ENCODE peak calls at places on chromosome 21, in six cellular contexts. G is tibial nerve, S is A549, O is testis, B is adrenal gland, L is body of pancreas. R is an unnamed sample.
A peak's percentile ranks its signal among the peaks of the same experiment; 100 is the strongest.

GRCh38 chr21:33127154-33127893 is 57.4 kb downstream of the OLIG1 start:
- DNase-seq in G (peak; percentile 52), S (peak; percentile 59), O (peak; percentile 78), B (peak; percentile 68), L (peak; percentile 69), R (peak; percentile 49)

GRCh38 chr21:45976666-45977335 is 4.8 kb upstream of the COL6A1 start:
- DNase-seq in G (no peak), S (no peak), O (no peak), B (no peak), L (no peak), R (peak; percentile 13)

GRCh38 chr21:14600569-14601308 is 54.6 kb upstream of the SAMSN1 start:
- DNase-seq in G (no peak), S (no peak), O (no peak), B (no peak), L (no peak), R (no peak)

GRCh38 chr21:33684923-33685560 is 42.7 kb downstream of the ITSN1 start:
- DNase-seq in G (no peak), S (no peak), O (no peak), B (no peak), L (no peak), R (no peak)

GRCh38 chr21:45763074-45763473 is 119.5 kb downstream of the PCBP3 start:
- DNase-seq in G (no peak), S (no peak), O (peak; percentile 40), B (no peak), L (no peak), R (no peak)

GRCh38 chr21:43923391-43923790 is 58.4 kb downstream of the AGPAT3 start:
- DNase-seq in G (no peak), S (no peak), O (no peak), B (peak; percentile 35), L (peak; percentile 25), R (no peak)

GRCh38 chr21:37724201-37724600 is 192.1 kb downstream of the KCNJ6 start:
- DNase-seq in G (no peak), S (no peak), O (no peak), B (no peak), L (no peak), R (no peak)

GRCh38 chr21:30986966-30987365 is 51.3 kb downstream of the KRTAP19-8 start:
- DNase-seq in G (no peak), S (no peak), O (no peak), B (no peak), L (no peak), R (no peak)

GRCh38 chr21:32597205-32597604 is 11.9 kb upstream of the TCP10L start:
- DNase-seq in G (no peak), S (peak; percentile 56), O (no peak), B (peak; percentile 6), L (no peak), R (no peak)

GRCh38 chr21:44838038-44838895 is 20.4 kb upstream of the SUMO3 start:
- DNase-seq in G (no peak), S (no peak), O (no peak), B (no peak), L (no peak), R (no peak)

GRCh38 chr21:45598109-45598508 is 45.4 kb upstream of the PCBP3 start:
- DNase-seq in G (no peak), S (no peak), O (no peak), B (no peak), L (no peak), R (no peak)

GRCh38 chr21:15060776-15061175 is 4.0 kb downstream of the NRIP1 start:
- DNase-seq in G (no peak), S (no peak), O (no peak), B (no peak), L (no peak), R (no peak)

GRCh38 chr21:45353200-45353599 is 51.8 kb upstream of the COL18A1 start:
- DNase-seq in G (no peak), S (no peak), O (no peak), B (no peak), L (no peak), R (no peak)

GRCh38 chr21:18147678-18148077 is 97.0 kb upstream of the CHODL start:
- DNase-seq in G (no peak), S (no peak), O (no peak), B (no peak), L (no peak), R (no peak)

GRCh38 chr21:43731891-43732711 is 13.2 kb downstream of the PDXK start:
- DNase-seq in G (no peak), S (no peak), O (no peak), B (no peak), L (no peak), R (no peak)

GRCh38 chr21:37532868-37533780 is 166.6 kb downstream of the DYRK1A start:
- DNase-seq in G (no peak), S (peak; percentile 35), O (no peak), B (no peak), L (peak; percentile 31), R (peak; percentile 63)

GRCh38 chr21:36466061-36466511 is 13.8 kb downstream of the CLDN14 start:
- DNase-seq in G (no peak), S (no peak), O (no peak), B (no peak), L (no peak), R (no peak)

GRCh38 chr21:33036430-33037162 is 10.9 kb downstream of the OLIG2 start:
- DNase-seq in G (no peak), S (no peak), O (no peak), B (peak; percentile 46), L (peak; percentile 46), R (peak; percentile 32)

GRCh38 chr21:44704636-44705001 is 6.8 kb downstream of the TSPEAR start:
- DNase-seq in G (no peak), S (no peak), O (peak; percentile 11), B (no peak), L (no peak), R (no peak)

GRCh38 chr21:45335151-45335760 is 47.6 kb upstream of the POFUT2 start:
- DNase-seq in G (no peak), S (no peak), O (no peak), B (no peak), L (no peak), R (no peak)

DNA sequence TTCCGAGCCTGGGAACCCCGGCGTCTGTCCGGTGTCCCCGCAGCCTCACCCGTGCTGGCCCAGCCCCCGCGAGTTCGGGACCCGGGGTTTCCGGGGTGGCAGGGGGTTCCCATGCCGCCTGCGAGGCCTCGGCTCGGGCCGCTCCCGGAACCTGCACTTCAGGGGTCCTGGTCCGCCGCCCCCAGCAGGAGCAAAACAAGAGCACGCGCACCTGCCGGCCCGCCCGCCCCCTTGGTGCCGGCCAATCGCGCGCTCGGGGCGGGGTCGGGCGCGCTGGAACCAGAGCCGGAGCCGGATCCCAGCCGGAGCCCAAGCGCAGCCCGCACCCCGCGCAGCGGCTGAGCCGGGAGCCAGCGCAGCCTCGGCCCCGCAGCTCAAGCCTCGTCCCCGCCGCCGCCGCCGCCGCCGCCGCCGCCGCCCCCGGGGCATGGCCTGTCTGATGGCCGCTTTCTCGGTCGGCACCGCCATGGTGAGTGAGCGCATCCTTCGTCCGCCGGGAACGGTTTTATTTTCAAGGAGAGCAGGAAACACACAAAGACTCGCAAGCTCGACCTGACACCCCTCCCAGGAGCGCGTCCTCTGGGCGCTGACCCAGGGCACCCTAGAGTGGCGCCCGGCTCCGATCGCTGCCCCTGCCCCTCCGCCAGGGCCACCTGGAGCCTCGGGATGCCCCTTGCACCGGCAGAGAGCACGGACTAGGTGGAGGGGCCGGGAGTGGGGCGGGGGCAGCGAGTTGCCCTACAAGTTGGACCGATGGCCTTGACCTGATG is at the start of gene ABCG1:
- DNase-seq in G (no peak), S (no peak), O (peak; percentile 40), B (peak; percentile 63), L (peak; percentile 40), R (peak; percentile 70)
- TF ChIP-seq POLR2A in G (no peak), S (no peak), O (no peak), B (peak; percentile 86), L (no peak), R (no peak)

GRCh38 chr21:38881041-38881570 is 75.4 kb downstream of the ETS2 start:
- DNase-seq in G (no peak), S (no peak), O (no peak), B (no peak), L (no peak), R (no peak)
- H3K27ac ChIP-seq in G (no peak overlapping the region), S (no peak overlapping the region), O (no peak overlapping the region), B (no peak overlapping the region), L (no peak overlapping the region), R (no peak overlapping the region)

DNA sequence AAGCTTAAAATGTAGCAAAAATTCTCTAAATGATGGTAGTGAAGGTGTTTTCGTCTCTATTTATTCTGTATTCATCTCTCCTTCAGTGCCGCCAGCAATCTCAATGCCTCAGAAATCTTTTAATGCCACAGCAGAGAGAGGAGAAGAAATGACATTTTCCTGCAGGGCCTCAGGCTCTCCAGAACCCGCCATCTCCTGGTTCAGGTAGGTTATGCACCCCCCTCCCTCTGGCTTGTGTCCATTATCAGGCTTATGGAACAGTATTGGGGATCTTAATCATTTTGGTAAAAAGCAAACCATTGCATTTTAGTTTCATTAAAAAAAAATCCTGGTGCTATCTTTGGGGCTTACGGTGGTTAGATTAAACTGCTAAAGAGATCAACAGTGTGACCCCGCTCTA is 326.1 kb downstream of the NCAM2 start:
- DNase-seq in G (no peak), S (no peak), O (no peak), B (no peak), L (no peak), R (no peak)
- TF ChIP-seq CTCF in G (no peak), S (no peak), O (no peak), B (no peak), L (no peak), R (no peak)

DNA sequence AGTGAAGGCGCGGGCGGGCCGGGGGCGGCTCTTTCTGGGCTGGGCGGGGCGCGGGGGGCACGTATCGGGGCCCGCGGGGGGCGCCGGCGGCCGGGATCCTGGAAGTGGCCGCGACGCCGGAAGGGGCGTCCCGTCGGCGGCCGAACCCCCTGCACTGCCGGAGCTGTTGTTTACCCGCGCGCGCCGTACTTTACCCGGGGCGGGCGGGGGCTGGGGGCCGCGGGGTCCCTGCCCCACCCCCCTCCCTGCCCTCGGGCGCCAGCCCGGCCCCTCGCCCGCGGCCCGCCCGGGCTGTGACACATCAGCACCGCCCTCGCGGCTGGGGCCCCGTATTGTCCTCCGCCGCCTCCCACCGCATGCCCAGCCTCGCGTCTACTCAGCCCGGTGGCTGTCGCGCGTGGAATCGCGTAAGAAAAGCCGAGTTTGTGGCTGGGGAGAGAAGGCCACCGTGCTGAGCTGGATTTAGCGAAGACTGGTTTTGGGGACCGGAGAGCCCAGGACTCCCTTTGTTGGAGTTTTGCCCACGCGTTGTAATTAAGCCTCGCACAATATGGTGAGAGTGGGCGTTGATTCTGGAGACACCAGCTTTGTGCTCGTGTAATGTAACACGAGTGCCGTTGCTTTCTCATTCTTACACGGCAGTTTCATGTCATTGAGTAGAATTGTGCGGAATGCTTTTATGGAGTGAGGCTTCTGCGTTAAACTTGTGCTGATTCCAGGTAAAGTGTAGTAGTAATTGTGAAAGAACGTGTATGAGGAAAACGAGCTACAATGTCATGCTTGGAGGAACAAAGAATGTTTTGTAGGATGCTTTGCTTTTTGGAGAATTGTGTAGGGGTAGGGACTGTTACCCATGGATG is 554 bp downstream of the BACH1 start:
- DNase-seq in G (peak; percentile 26), S (peak; percentile 14), O (peak; percentile 69), B (peak; percentile 78), L (peak; percentile 66), R (peak; percentile 67)
- TF ChIP-seq POLR2A in G (no peak), S (no peak), O (no peak), B (no peak), L (peak; percentile 6), R (no peak)

GRCh38 chr21:42231761-42232160 is 12.8 kb downstream of the ABCG1 start:
- DNase-seq in G (no peak), S (no peak), O (no peak), B (no peak), L (no peak), R (no peak)
- H3K27ac ChIP-seq in G (no peak overlapping the region), S (no peak overlapping the region), O (no peak overlapping the region), B (no peak overlapping the region), L (no peak overlapping the region), R (peak overlapping the region; percentile 88)